ENCODE peak calls at places on chromosomes 5 and 9, in seven cellular contexts. V is transverse colon, X is IMR-90, Y is H54, K is body of pancreas, E is esophagus muscularis mucosa, H is prostate gland. S is an unnamed sample.

GRCh38 chr5:143023447-143024096 is 253.4 kb downstream of the ARHGAP26 start:
- DNase-seq in Y (no peak), H (peak), V (peak), X (peak), E (no peak), K (no peak), S (no peak)

GRCh38 chr9:136533775-136534157 is 12.1 kb downstream of the NOTCH1 start:
- DNase-seq in X (no peak), H (peak), K (no peak), Y (peak), E (no peak), V (peak), S (no peak)

GRCh38 chr5:116750626-116751188 is 176.1 kb upstream of the SEMA6A start:
- DNase-seq in Y (no peak), X (no peak), K (no peak), H (no peak), E (no peak), V (no peak), S (no peak)

GRCh38 chr5:143215685-143216084 is 187.8 kb downstream of the NR3C1 start:
- DNase-seq in K (no peak), H (no peak), X (no peak), Y (no peak), E (no peak), V (no peak), S (no peak)

GRCh38 chr5:5546408-5546807 is 123.9 kb downstream of the ICE1 start:
- DNase-seq in V (no peak), H (no peak), X (no peak), Y (no peak), E (no peak), K (no peak), S (no peak)

GRCh38 chr5:28014779-28015178 is 976.4 kb upstream of the CDH9 start:
- DNase-seq in K (no peak), H (no peak), Y (no peak), V (no peak), E (no peak), X (no peak), S (peak)

GRCh38 chr5:89128097-89128496 is 245.1 kb upstream of the MEF2C start:
- DNase-seq in Y (no peak), V (no peak), H (no peak), E (no peak), K (no peak), X (peak), S (no peak)

GRCh38 chr5:89338935-89339334 is 456.0 kb upstream of the MEF2C start:
- DNase-seq in H (no peak), V (no peak), X (peak), K (no peak), Y (no peak), E (no peak), S (no peak)

GRCh38 chr9:3887798-3888495 is 362.1 kb upstream of the RFX3 start:
- DNase-seq in H (no peak), K (no peak), V (no peak), X (no peak), Y (no peak), E (no peak), S (no peak)

DNA sequence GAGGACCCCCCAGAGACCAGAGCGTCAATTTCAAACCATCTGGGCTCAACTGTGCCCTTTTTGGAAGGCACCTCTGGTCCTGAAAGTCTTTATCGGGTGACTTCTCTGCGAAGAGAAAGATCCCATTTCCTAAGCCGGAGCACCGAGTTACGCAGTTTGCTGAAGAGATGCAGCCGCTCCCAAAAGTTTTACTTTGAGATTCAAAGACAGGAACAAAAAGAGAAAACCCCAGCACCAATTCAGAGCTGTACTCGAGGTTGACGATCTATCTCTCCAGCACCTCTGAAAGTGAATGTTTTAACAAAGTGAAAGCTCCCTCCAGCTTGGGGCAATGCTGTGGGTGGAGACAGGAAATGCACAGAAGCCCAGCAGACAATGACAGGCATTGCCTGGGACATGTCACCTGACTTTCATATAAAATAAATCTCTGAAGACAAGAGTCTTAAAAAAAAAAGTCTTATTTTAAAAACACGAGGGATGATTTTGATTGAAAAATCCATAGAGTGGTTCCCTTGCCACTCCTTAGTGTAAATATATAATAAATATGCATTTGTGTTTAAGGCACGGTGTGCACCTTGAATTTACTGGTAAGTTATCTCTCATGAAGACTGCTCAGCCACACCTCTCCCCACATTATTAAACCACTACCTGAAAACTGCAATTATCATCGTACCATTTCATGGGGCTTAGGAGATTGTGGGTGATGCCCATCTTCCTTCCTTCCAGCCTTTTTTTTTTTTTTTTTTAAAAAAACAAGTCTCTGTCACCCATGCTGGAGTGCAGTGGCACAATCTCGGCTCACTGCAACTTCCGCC is 79.9 kb downstream of the FNBP1 start:
- DNase-seq in H (peak), Y (no peak), V (peak), K (no peak), E (no peak), X (peak), S (no peak)
- TF ChIP-seq POLR2A in H (peak), Y (no peak), V (peak), K (peak), E (no peak), X (no peak), S (no peak)

GRCh38 chr5:141637266-141637692 is 482 bp downstream of the RELL2 start:
- DNase-seq in X (no peak), K (peak), Y (peak), E (no peak), H (peak), V (peak), S (peak)

GRCh38 chr5:141635646-141636045 is 1.0 kb downstream of the HDAC3 start:
- DNase-seq in Y (no peak), X (no peak), E (no peak), V (no peak), H (no peak), K (no peak), S (no peak)

GRCh38 chr5:141637693-141638419 is 1.1 kb downstream of the RELL2 start:
- DNase-seq in E (no peak), K (peak), H (peak), Y (no peak), X (peak), V (peak), S (peak)

GRCh38 chr5:141636106-141636412 is 590 bp downstream of the HDAC3 start:
- DNase-seq in K (no peak), Y (no peak), H (no peak), V (no peak), X (no peak), E (no peak), S (no peak)

DNA sequence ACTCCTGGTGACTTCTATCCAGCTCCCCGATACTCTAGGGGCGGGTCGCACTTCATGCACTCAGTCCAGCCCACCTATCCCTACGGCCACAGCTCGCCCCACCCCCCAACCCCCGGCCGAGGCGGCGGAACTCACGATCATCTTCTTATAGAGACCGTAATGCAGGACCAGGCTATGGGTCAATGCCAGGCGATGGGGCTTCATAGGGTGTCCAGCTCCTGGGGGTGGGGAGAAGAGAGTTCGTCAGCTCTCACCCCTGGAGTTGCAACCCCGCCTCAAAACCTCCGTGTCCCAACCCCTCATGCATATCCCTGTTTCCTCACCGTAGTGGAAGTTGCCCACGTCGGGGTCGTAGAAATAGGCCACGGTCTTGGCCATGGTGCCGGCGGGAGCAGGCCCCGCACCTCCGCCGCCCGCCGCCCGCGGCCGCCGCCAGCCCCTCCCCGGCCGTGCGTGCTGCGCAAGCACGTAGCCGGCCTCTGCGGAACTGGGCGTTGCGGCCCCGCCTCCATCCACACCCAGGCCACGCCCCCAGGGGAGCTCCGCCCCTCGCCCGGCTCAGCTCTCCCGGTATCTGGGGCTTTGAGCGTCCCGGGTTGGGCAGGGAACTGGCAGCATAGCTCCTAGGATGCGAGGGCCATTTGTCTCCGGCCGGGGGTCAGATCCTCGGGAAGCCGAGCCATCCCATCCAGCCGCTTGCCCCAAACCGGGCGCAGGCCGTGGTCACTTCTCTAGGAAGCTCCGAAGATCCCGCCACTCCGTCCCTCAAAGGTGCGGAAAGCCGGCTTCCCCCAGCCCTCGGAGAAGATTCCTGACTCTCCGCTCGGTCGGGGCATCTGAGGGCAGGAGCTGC is at the start of the genes HDAC3 and RELL2:
- DNase-seq in V (peak), E (peak), H (peak), X (peak), K (peak), Y (peak), S (peak)
- TF ChIP-seq POLR2A in V (peak), E (peak), H (peak), X (peak), K (peak), Y (peak), S (peak)

DNA sequence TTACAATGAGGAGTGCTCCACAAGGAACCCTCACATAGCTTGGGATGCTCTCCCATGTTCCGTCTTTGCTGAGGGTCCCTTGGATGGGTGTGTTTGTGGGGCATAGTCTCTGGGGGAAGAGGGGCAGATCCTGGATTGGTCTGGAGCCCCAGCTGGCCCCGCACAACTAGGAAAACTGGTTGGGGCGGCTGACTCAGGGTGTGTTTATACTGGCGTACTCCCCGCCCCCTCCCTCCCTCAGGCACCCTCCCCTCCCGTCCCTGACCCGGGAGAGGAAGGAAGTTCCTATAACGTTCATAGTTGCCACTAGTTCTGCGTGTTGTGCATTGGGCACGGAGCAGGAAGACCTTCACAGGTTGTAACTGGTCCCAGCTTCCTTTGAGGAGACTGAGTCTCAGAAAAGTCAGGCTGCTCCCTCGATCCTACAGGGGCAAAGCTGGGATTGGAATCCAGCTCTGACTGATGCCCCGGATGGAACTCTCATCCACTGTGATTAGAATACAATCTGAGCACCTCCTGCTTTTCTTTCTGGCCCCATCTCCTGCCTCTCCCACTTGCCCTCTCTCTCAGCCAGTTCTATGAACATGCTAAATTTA is 11.0 kb downstream of the IER5L start:
- DNase-seq in V (peak), E (peak), X (peak), K (peak), H (peak), Y (peak), S (no peak)
- TF ChIP-seq POLR2A in V (peak), E (no peak), X (no peak), K (peak), H (peak), Y (no peak), S (no peak)

DNA sequence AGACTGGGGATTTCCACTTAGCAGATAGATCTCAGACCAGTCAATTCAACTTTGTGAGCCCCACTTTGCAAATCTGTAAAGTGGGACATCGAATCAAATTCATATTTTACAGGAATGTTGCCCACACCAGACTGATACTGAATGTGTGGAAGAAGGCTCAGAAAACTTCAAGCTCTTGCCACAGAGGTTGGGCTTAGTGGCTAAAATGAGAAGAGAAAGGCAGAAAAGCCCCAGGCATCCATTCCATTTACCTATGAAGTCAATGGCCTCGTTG is 1.7 kb downstream of the DUSP1 start:
- DNase-seq in H (no peak), X (no peak), E (no peak), V (no peak), K (no peak), Y (no peak), S (no peak)
- TF ChIP-seq POLR2A in H (no peak), X (no peak), E (no peak), V (no peak), K (no peak), Y (no peak), S (no peak)

GRCh38 chr5:151140686-151141459 is 16.7 kb downstream of the ANXA6 start:
- DNase-seq in X (no peak), H (no peak), V (no peak), Y (no peak), E (no peak), K (no peak), S (no peak)

GRCh38 chr5:151139015-151139414 is 18.6 kb downstream of the ANXA6 start:
- DNase-seq in K (no peak), E (no peak), X (no peak), H (no peak), V (no peak), Y (no peak), S (no peak)

GRCh38 chr5:151142933-151143332 is 14.6 kb downstream of the ANXA6 start:
- DNase-seq in V (no peak), Y (no peak), H (no peak), K (no peak), X (no peak), E (no peak), S (no peak)

GRCh38 chr5:151139646-151140045 is 17.9 kb downstream of the ANXA6 start:
- DNase-seq in K (no peak), X (no peak), V (no peak), E (no peak), H (no peak), Y (no peak), S (no peak)

DNA sequence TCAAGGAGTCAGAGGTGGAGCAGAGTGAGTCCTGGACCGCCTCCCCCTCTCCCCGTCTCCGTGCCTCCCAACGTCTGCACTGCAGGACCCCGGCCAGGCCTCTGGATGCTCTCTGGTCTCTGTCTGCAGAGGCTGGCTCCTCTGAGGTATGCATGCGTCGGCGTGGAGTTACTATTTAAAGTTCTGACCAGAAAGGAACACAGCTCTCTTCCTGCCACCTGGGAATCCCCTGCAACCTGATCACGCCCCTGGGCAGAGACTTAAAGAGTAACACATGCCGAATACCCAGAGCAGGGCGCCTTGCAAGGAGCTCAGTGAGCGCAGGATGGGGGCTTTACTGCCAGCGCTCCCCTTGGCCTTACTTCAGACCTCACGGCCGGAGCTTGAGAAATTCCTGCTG is 16.0 kb downstream of the ANXA6 start:
- DNase-seq in V (peak), X (peak), K (no peak), E (no peak), H (no peak), Y (no peak), S (no peak)
- TF ChIP-seq POLR2A in V (no peak), X (no peak), K (no peak), E (no peak), H (no peak), Y (no peak), S (no peak)

DNA sequence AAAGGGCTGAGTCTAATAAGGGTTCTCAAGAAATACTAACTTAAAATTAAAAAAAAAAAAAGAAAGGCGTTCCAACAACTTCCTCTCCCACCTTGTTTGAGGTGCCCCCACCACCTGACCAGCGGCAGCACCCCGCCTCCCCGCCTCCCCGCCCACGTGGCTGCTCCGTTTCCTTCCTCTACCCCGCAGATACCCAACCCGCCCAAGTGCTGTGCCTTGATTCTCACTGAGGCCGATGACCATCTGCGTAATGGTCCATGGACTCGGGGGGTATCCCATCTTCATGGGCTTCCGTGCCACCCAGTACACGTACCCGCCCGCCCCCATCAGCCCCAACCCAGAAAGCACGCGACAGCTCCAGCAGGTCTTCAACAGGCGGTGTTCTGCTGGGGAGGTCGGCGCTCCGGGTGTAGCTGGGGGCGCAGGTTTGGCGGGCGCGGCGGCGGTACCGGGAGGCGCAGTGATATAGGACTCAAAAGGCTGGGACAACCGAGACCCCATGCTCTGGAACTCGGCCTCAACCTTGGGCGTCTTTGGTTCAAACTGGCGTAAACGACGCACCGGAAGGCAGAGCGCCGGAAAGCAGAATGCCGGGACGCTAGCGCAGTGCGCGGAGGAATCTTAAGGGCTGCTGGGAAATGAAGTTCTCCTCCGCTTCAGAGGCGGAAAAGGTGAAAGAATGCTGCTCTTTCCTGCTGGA is at the start of gene DMAC1:
- DNase-seq in Y (peak), K (peak), H (peak), V (peak), E (no peak), X (peak), S (peak)
- TF ChIP-seq POLR2A in Y (no peak), K (peak), H (peak), V (peak), E (no peak), X (peak), S (peak)

S was measured in erythroblast.